ENCODE peak calls at places on chromosomes 6 and 20, in seven cellular contexts. One of them, this sample, is unnamed.

GRCh38 chr20:50903353-50904051 is 27.7 kb downstream of the ADNP start:
- DNase-seq in neural crest cell: no peak
- DNase-seq in mesothelial cell of epicardium: no peak
- DNase-seq in CD14-positive monocyte: no peak
- DNase-seq in fibroblast of lung: no peak
- DNase-seq in fibroblast of the aortic adventitia: no peak
- DNase-seq in fibroblast of pulmonary artery: no peak
- DNase-seq in this sample: no peak

GRCh38 chr6:2247664-2248063 is 2.3 kb upstream of the GMDS start:
- DNase-seq in fibroblast of pulmonary artery: no peak
- DNase-seq in fibroblast of lung: no peak
- DNase-seq in mesothelial cell of epicardium: no peak
- DNase-seq in fibroblast of the aortic adventitia: no peak
- DNase-seq in CD14-positive monocyte: no peak
- DNase-seq in neural crest cell: no peak
- DNase-seq in this sample: no peak

GRCh38 chr6:75619230-75619899 is 17.7 kb downstream of the SENP6 start:
- DNase-seq in CD14-positive monocyte: no peak
- DNase-seq in fibroblast of lung: no peak
- DNase-seq in neural crest cell: no peak
- DNase-seq in mesothelial cell of epicardium: no peak
- DNase-seq in fibroblast of the aortic adventitia: no peak
- DNase-seq in fibroblast of pulmonary artery: no peak
- DNase-seq in this sample: no peak

GRCh38 chr20:48631114-48632016 is 196.4 kb downstream of the PREX1 start:
- DNase-seq in fibroblast of the aortic adventitia: no peak
- DNase-seq in mesothelial cell of epicardium: no peak
- DNase-seq in fibroblast of pulmonary artery: peak
- DNase-seq in neural crest cell: no peak
- DNase-seq in fibroblast of lung: peak
- DNase-seq in CD14-positive monocyte: no peak
- DNase-seq in this sample: peak

GRCh38 chr6:126038234-126038633 is 51.9 kb downstream of the TRMT11 start:
- DNase-seq in fibroblast of pulmonary artery: no peak
- DNase-seq in neural crest cell: no peak
- DNase-seq in fibroblast of lung: no peak
- DNase-seq in mesothelial cell of epicardium: no peak
- DNase-seq in CD14-positive monocyte: no peak
- DNase-seq in fibroblast of the aortic adventitia: no peak
- DNase-seq in this sample: no peak

GRCh38 chr6:53065266-53066058 is at the start of gene FBXO9:
- DNase-seq in neural crest cell: peak
- DNase-seq in CD14-positive monocyte: peak
- DNase-seq in fibroblast of lung: peak
- DNase-seq in fibroblast of pulmonary artery: no peak
- DNase-seq in mesothelial cell of epicardium: peak
- DNase-seq in fibroblast of the aortic adventitia: no peak
- DNase-seq in this sample: no peak

GRCh38 chr6:160767019-160767646 is 65.1 kb downstream of the PLG start:
- DNase-seq in fibroblast of pulmonary artery: peak
- DNase-seq in CD14-positive monocyte: no peak
- DNase-seq in neural crest cell: peak
- DNase-seq in fibroblast of the aortic adventitia: peak
- DNase-seq in fibroblast of lung: peak
- DNase-seq in mesothelial cell of epicardium: peak
- DNase-seq in this sample: no peak

GRCh38 chr20:14986026-14986655 is 648.7 kb upstream of the FLRT3 start:
- DNase-seq in fibroblast of lung: peak
- DNase-seq in neural crest cell: no peak
- DNase-seq in fibroblast of pulmonary artery: peak
- DNase-seq in mesothelial cell of epicardium: no peak
- DNase-seq in fibroblast of the aortic adventitia: no peak
- DNase-seq in CD14-positive monocyte: no peak
- DNase-seq in this sample: no peak

GRCh38 chr6:12749531-12750379 is 33.2 kb downstream of the PHACTR1 start:
- DNase-seq in neural crest cell: peak
- DNase-seq in fibroblast of lung: peak
- DNase-seq in CD14-positive monocyte: no peak
- DNase-seq in fibroblast of pulmonary artery: no peak
- DNase-seq in mesothelial cell of epicardium: no peak
- DNase-seq in fibroblast of the aortic adventitia: no peak
- DNase-seq in this sample: no peak

GRCh38 chr6:2848851-2849250 is 7.2 kb upstream of the SERPINB1 start:
- DNase-seq in neural crest cell: no peak
- DNase-seq in CD14-positive monocyte: no peak
- DNase-seq in fibroblast of pulmonary artery: no peak
- DNase-seq in mesothelial cell of epicardium: no peak
- DNase-seq in fibroblast of lung: no peak
- DNase-seq in fibroblast of the aortic adventitia: no peak
- DNase-seq in this sample: no peak

GRCh38 chr20:18428490-18429173 is 38.2 kb downstream of the DZANK1 start:
- DNase-seq in neural crest cell: no peak
- DNase-seq in mesothelial cell of epicardium: no peak
- DNase-seq in fibroblast of pulmonary artery: peak
- DNase-seq in fibroblast of lung: no peak
- DNase-seq in CD14-positive monocyte: no peak
- DNase-seq in fibroblast of the aortic adventitia: peak
- DNase-seq in this sample: no peak

GRCh38 chr20:17790308-17790707 is 90.5 kb downstream of the BANF2 start:
- DNase-seq in fibroblast of lung: no peak
- DNase-seq in fibroblast of the aortic adventitia: no peak
- DNase-seq in fibroblast of pulmonary artery: no peak
- DNase-seq in neural crest cell: no peak
- DNase-seq in CD14-positive monocyte: no peak
- DNase-seq in mesothelial cell of epicardium: no peak
- DNase-seq in this sample: no peak

GRCh38 chr6:120671519-120671918 is 662.8 kb downstream of the TBC1D32 start:
- DNase-seq in fibroblast of the aortic adventitia: no peak
- DNase-seq in CD14-positive monocyte: no peak
- DNase-seq in mesothelial cell of epicardium: no peak
- DNase-seq in fibroblast of pulmonary artery: no peak
- DNase-seq in neural crest cell: no peak
- DNase-seq in fibroblast of lung: no peak
- DNase-seq in this sample: no peak

GRCh38 chr6:16519265-16520242 is 241.7 kb downstream of the ATXN1 start:
- DNase-seq in fibroblast of pulmonary artery: peak
- DNase-seq in neural crest cell: no peak
- DNase-seq in mesothelial cell of epicardium: no peak
- DNase-seq in CD14-positive monocyte: no peak
- DNase-seq in fibroblast of lung: no peak
- DNase-seq in fibroblast of the aortic adventitia: no peak
- DNase-seq in this sample: no peak

GRCh38 chr20:51193066-51193772 is 170.3 kb upstream of the KCNG1 start:
- DNase-seq in mesothelial cell of epicardium: no peak
- DNase-seq in CD14-positive monocyte: no peak
- DNase-seq in neural crest cell: no peak
- DNase-seq in fibroblast of the aortic adventitia: no peak
- DNase-seq in fibroblast of lung: peak
- DNase-seq in fibroblast of pulmonary artery: peak
- DNase-seq in this sample: no peak

GRCh38 chr6:108961985-108962384 is 113.8 kb downstream of the ARMC2 start:
- DNase-seq in CD14-positive monocyte: no peak
- DNase-seq in fibroblast of pulmonary artery: peak
- DNase-seq in neural crest cell: no peak
- DNase-seq in fibroblast of the aortic adventitia: peak
- DNase-seq in fibroblast of lung: peak
- DNase-seq in mesothelial cell of epicardium: no peak
- DNase-seq in this sample: no peak

GRCh38 chr6:132868057-132868456 is 53.7 kb downstream of the RPS12 start:
- DNase-seq in fibroblast of lung: no peak
- DNase-seq in neural crest cell: no peak
- DNase-seq in fibroblast of pulmonary artery: no peak
- DNase-seq in CD14-positive monocyte: no peak
- DNase-seq in fibroblast of the aortic adventitia: no peak
- DNase-seq in mesothelial cell of epicardium: no peak
- DNase-seq in this sample: no peak

GRCh38 chr6:132877003-132877402 is 62.6 kb downstream of the RPS12 start:
- DNase-seq in fibroblast of pulmonary artery: no peak
- DNase-seq in fibroblast of the aortic adventitia: no peak
- DNase-seq in neural crest cell: no peak
- DNase-seq in CD14-positive monocyte: no peak
- DNase-seq in fibroblast of lung: no peak
- DNase-seq in mesothelial cell of epicardium: no peak
- DNase-seq in this sample: no peak

GRCh38 chr6:132867055-132867454 is 52.7 kb downstream of the RPS12 start:
- DNase-seq in mesothelial cell of epicardium: no peak
- DNase-seq in neural crest cell: no peak
- DNase-seq in fibroblast of lung: peak
- DNase-seq in fibroblast of the aortic adventitia: peak
- DNase-seq in fibroblast of pulmonary artery: peak
- DNase-seq in CD14-positive monocyte: no peak
- DNase-seq in this sample: no peak

GRCh38 chr6:132872923-132873322 is 58.6 kb downstream of the RPS12 start:
- DNase-seq in CD14-positive monocyte: no peak
- DNase-seq in fibroblast of pulmonary artery: no peak
- DNase-seq in fibroblast of lung: peak
- DNase-seq in fibroblast of the aortic adventitia: no peak
- DNase-seq in neural crest cell: no peak
- DNase-seq in mesothelial cell of epicardium: no peak
- DNase-seq in this sample: no peak
- TF ChIP-seq CTCF in CD14-positive monocyte: no peak
- TF ChIP-seq CTCF in fibroblast of pulmonary artery: no peak
- TF ChIP-seq CTCF in fibroblast of lung: no peak
- TF ChIP-seq CTCF in fibroblast of the aortic adventitia: no peak
- TF ChIP-seq CTCF in neural crest cell: no peak
- TF ChIP-seq CTCF in mesothelial cell of epicardium: no peak
- TF ChIP-seq CTCF in this sample: no peak

GRCh38 chr20:2838170-2838797 is 2.2 kb downstream of the PCED1A start:
- DNase-seq in fibroblast of the aortic adventitia: no peak
- DNase-seq in neural crest cell: no peak
- DNase-seq in fibroblast of lung: no peak
- DNase-seq in CD14-positive monocyte: no peak
- DNase-seq in mesothelial cell of epicardium: no peak
- DNase-seq in fibroblast of pulmonary artery: no peak
- DNase-seq in this sample: no peak

GRCh38 chr20:2840138-2840966 is at the start of the genes PCED1A and VPS16:
- DNase-seq in fibroblast of the aortic adventitia: peak
- DNase-seq in fibroblast of lung: peak
- DNase-seq in neural crest cell: peak
- DNase-seq in mesothelial cell of epicardium: peak
- DNase-seq in fibroblast of pulmonary artery: peak
- DNase-seq in CD14-positive monocyte: peak
- DNase-seq in this sample: peak

GRCh38 chr20:2838847-2839671 is 1.4 kb downstream of the PCED1A start:
- DNase-seq in mesothelial cell of epicardium: no peak
- DNase-seq in fibroblast of the aortic adventitia: no peak
- DNase-seq in fibroblast of pulmonary artery: no peak
- DNase-seq in CD14-positive monocyte: no peak
- DNase-seq in neural crest cell: no peak
- DNase-seq in fibroblast of lung: no peak
- DNase-seq in this sample: no peak

GRCh38 chr20:2839732-2840137 is 720 bp downstream of the PCED1A start:
- DNase-seq in CD14-positive monocyte: no peak
- DNase-seq in fibroblast of lung: no peak
- DNase-seq in fibroblast of the aortic adventitia: no peak
- DNase-seq in mesothelial cell of epicardium: no peak
- DNase-seq in fibroblast of pulmonary artery: no peak
- DNase-seq in neural crest cell: no peak
- DNase-seq in this sample: no peak

DNA sequence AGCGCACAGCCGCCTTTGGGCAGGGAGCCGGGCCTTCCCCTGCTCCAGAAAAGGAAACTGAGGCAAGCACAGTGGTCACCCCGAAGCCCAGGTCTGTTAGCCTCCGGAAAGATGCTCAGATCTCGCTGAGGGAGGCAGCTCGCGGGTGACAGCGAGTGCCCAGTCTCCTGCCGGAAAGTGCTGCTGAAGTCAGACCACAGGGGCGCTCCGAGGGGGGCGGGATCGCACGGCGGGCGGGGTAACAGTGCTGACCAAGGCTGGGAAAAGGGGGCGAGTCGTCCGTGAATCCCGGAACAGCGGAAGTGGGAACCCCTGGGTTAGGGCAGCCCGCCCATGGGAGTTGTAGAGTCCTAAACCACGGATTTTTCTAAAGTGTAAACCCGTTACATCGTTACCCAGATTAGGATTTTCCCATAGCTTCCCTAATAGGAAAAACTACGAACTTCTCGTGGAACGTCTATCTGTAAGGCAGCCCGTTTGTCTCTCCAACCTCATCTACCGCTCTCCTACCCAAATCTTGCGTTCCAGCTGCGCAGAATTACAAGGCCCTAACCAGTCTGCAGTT is 504 bp downstream of the VPS16 start:
- DNase-seq in fibroblast of pulmonary artery: peak
- DNase-seq in mesothelial cell of epicardium: peak
- DNase-seq in fibroblast of the aortic adventitia: peak
- DNase-seq in neural crest cell: peak
- DNase-seq in CD14-positive monocyte: no peak
- DNase-seq in fibroblast of lung: peak
- DNase-seq in this sample: no peak
- TF ChIP-seq CTCF in fibroblast of pulmonary artery: no peak
- TF ChIP-seq CTCF in mesothelial cell of epicardium: no peak
- TF ChIP-seq CTCF in fibroblast of the aortic adventitia: no peak
- TF ChIP-seq CTCF in neural crest cell: no peak
- TF ChIP-seq CTCF in CD14-positive monocyte: no peak
- TF ChIP-seq CTCF in fibroblast of lung: no peak
- TF ChIP-seq CTCF in this sample: no peak

GRCh38 chr6:90508753-90509152 is 78.1 kb downstream of the MAP3K7 start:
- DNase-seq in fibroblast of pulmonary artery: no peak
- DNase-seq in mesothelial cell of epicardium: no peak
- DNase-seq in fibroblast of lung: no peak
- DNase-seq in neural crest cell: no peak
- DNase-seq in CD14-positive monocyte: no peak
- DNase-seq in fibroblast of the aortic adventitia: no peak
- DNase-seq in this sample: no peak
- TF ChIP-seq CTCF in fibroblast of pulmonary artery: no peak
- TF ChIP-seq CTCF in mesothelial cell of epicardium: no peak
- TF ChIP-seq CTCF in fibroblast of lung: no peak
- TF ChIP-seq CTCF in neural crest cell: no peak
- TF ChIP-seq CTCF in CD14-positive monocyte: no peak
- TF ChIP-seq CTCF in fibroblast of the aortic adventitia: no peak
- TF ChIP-seq CTCF in this sample: no peak

DNA sequence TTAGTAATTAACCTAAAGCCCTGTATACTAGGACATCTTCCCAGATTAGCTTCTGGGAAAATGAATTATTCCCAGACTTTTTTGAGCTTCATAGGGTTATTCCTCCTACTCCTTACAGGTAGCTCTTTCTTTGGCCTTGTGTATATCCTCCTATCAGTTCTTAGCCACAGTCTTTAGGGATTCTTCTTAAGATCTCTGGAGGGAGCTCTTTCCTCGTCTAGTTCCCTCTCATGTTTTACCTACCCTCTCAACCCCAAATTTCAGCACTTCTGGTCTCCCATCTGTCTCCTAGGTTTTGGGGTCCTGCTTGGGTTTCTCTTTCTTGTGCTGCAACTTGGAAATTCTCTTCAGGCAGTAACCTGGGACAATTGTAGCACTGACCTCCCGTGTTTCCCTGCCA is 46.4 kb upstream of the SLC35B3 start:
- DNase-seq in neural crest cell: no peak
- DNase-seq in fibroblast of lung: no peak
- DNase-seq in CD14-positive monocyte: no peak
- DNase-seq in mesothelial cell of epicardium: no peak
- DNase-seq in fibroblast of pulmonary artery: no peak
- DNase-seq in fibroblast of the aortic adventitia: peak
- DNase-seq in this sample: no peak
- TF ChIP-seq CTCF in neural crest cell: peak
- TF ChIP-seq CTCF in fibroblast of lung: peak
- TF ChIP-seq CTCF in CD14-positive monocyte: no peak
- TF ChIP-seq CTCF in mesothelial cell of epicardium: no peak
- TF ChIP-seq CTCF in fibroblast of pulmonary artery: no peak
- TF ChIP-seq CTCF in fibroblast of the aortic adventitia: peak
- TF ChIP-seq CTCF in this sample: peak